ENCODE peak calls at places on chromosomes 11 and 22, in nine cellular contexts. J, S, H, V, B, K, T, X and W are unnamed samples.

GRCh38 chr22:39453765-39454378 is 2.9 kb upstream of the MGAT3 start:
- DNase-seq in V (no peak), K (no peak), J (no peak), X (no peak), H (no peak), T (no peak), S (no peak), B (no peak), W (no peak)

GRCh38 chr11:67539588-67539987 is 16.3 kb upstream of the CABP2 start:
- DNase-seq in X (no peak), T (no peak), J (no peak), H (no peak), V (no peak), S (no peak), K (no peak), B (no peak), W (no peak)

GRCh38 chr22:22721681-22722309 is 77.4 kb downstream of the GGTLC2 start:
- DNase-seq in H (peak), S (peak), K (no peak), J (no peak), X (no peak), B (no peak), V (peak), T (no peak), W (no peak)

GRCh38 chr11:75302346-75302745 is 49.1 kb downstream of the ARRB1 start:
- DNase-seq in H (no peak), T (no peak), X (no peak), B (no peak), J (no peak), V (no peak), S (no peak), K (no peak), W (peak)

GRCh38 chr11:132125855-132126841 is 755.7 kb downstream of the NTM start:
- DNase-seq in S (peak), H (no peak), T (no peak), X (peak), K (no peak), B (no peak), J (peak), V (no peak), W (no peak)

GRCh38 chr11:64263021-64263946 is 12.0 kb downstream of the PLCB3 start:
- DNase-seq in S (peak), T (no peak), B (no peak), K (no peak), X (no peak), J (no peak), V (no peak), H (no peak), W (no peak)

GRCh38 chr11:2691355-2691761 is 8.4 kb downstream of the KCNQ1OT1 start:
- DNase-seq in K (no peak), J (no peak), X (no peak), V (no peak), B (no peak), S (no peak), T (no peak), H (no peak), W (no peak)

GRCh38 chr11:21514298-21514697 is 678.6 kb upstream of the ANO5 start:
- DNase-seq in B (no peak), J (no peak), X (no peak), T (no peak), K (no peak), V (no peak), H (peak), S (no peak), W (no peak)

GRCh38 chr22:43399338-43399979 is 12.4 kb upstream of the MPPED1 start:
- DNase-seq in H (no peak), X (no peak), K (no peak), S (no peak), T (no peak), B (no peak), J (no peak), V (no peak), W (no peak)

GRCh38 chr11:112143597-112143996 is 20.3 kb downstream of the IL18 start:
- DNase-seq in V (no peak), X (no peak), J (no peak), K (no peak), H (no peak), B (no peak), T (no peak), S (no peak), W (no peak)

GRCh38 chr22:19619144-19620009 is 94.9 kb upstream of the SEPTIN5 start:
- DNase-seq in J (peak), T (no peak), V (no peak), H (no peak), B (no peak), X (no peak), K (no peak), S (no peak), W (no peak)